ENCODE peak calls at places on chromosomes 5 and 9, in eight cellular contexts. U, M, G, F, J, I, D and E are unnamed samples.

GRCh38 chr5:109325456-109325855 is 84.3 kb downstream of the PJA2 start:
- DNase-seq in U (no peak), D (no peak), M (no peak), J (no peak), F (no peak), G (no peak), I (no peak), E (no peak)

GRCh38 chr5:612498-613424 is 621 bp downstream of the CEP72 start:
- DNase-seq in J (peak; percentile 20), U (peak; percentile 79), G (peak; percentile 36), I (peak; percentile 5), M (peak; percentile 40), D (no peak), F (no peak), E (no peak)

GRCh38 chr5:148939676-148940075 is 113.3 kb downstream of the ADRB2 start:
- DNase-seq in D (no peak), J (no peak), F (no peak), G (no peak), I (no peak), U (no peak), M (peak; percentile 19), E (no peak)

GRCh38 chr9:19999491-20000057 is 210.7 kb upstream of the SLC24A2 start:
- DNase-seq in D (peak; percentile 17), J (no peak), U (no peak), I (no peak), M (no peak), G (no peak), F (no peak), E (peak; percentile 80)

GRCh38 chr5:127940854-127941253 is 142.7 kb upstream of the SLC12A2 start:
- DNase-seq in J (no peak), M (no peak), G (no peak), U (no peak), I (no peak), D (no peak), F (no peak), E (no peak)

GRCh38 chr5:177504086-177505056 is 5.3 kb downstream of the DOK3 start:
- DNase-seq in D (no peak), J (no peak), G (no peak), M (no peak), U (no peak), F (no peak), I (no peak), E (no peak)

GRCh38 chr5:55441107-55441771 is 93.5 kb downstream of the PLPP1 start:
- DNase-seq in D (no peak), F (no peak), M (no peak), J (peak; percentile 15), U (no peak), G (no peak), I (no peak), E (no peak)

GRCh38 chr9:133711428-133712220 is 26.5 kb downstream of the SARDH start:
- DNase-seq in D (no peak), M (no peak), F (no peak), U (no peak), I (no peak), G (peak; percentile 24), J (no peak), E (no peak)

GRCh38 chr9:35481347-35481975 is 8.4 kb upstream of the RUSC2 start:
- DNase-seq in J (peak; percentile 52), U (no peak), M (peak; percentile 74), D (peak; percentile 43), G (peak; percentile 71), I (peak; percentile 54), F (no peak), E (no peak)

GRCh38 chr9:129225815-129226214 is 47.8 kb upstream of the IER5L start:
- DNase-seq in U (no peak), F (peak; percentile 83), M (peak; percentile 77), D (no peak), J (peak; percentile 87), I (peak; percentile 47), G (peak; percentile 50), E (no peak)

GRCh38 chr9:32703635-32704034 is 68.2 kb upstream of the TAF1L start:
- DNase-seq in G (no peak), U (no peak), F (no peak), I (no peak), J (peak; percentile 8), M (peak; percentile 12), D (peak; percentile 4), E (no peak)

GRCh38 chr5:100517301-100517974 is 17.7 kb upstream of the FAM174A start:
- DNase-seq in F (no peak), D (no peak), M (no peak), G (no peak), J (no peak), I (no peak), U (no peak), E (no peak)

GRCh38 chr5:136808756-136809155 is 443.4 kb upstream of the TRPC7 start:
- DNase-seq in M (no peak), U (no peak), I (no peak), F (no peak), G (no peak), D (no peak), J (no peak), E (no peak)

GRCh38 chr5:21142791-21143190 is 1154.8 kb upstream of the CDH18 start:
- DNase-seq in I (no peak), J (no peak), U (no peak), F (no peak), M (no peak), D (no peak), G (no peak), E (no peak)

GRCh38 chr9:115694991-115695390 is 458.6 kb upstream of the PAPPA start:
- DNase-seq in F (no peak), J (no peak), M (no peak), D (no peak), I (no peak), G (no peak), U (no peak), E (no peak)

GRCh38 chr9:115689331-115689730 is 464.3 kb upstream of the PAPPA start:
- DNase-seq in D (no peak), M (no peak), G (no peak), I (no peak), F (no peak), U (no peak), J (no peak), E (no peak)

GRCh38 chr9:115691097-115691496 is 462.5 kb upstream of the PAPPA start:
- DNase-seq in U (no peak), D (no peak), F (no peak), M (peak; percentile 83), G (no peak), J (no peak), I (no peak), E (no peak)

GRCh38 chr9:115694014-115694413 is 459.6 kb upstream of the PAPPA start:
- DNase-seq in G (peak; percentile 22), U (no peak), M (peak; percentile 93), F (no peak), J (peak; percentile 22), D (no peak), I (no peak), E (no peak)

DNA sequence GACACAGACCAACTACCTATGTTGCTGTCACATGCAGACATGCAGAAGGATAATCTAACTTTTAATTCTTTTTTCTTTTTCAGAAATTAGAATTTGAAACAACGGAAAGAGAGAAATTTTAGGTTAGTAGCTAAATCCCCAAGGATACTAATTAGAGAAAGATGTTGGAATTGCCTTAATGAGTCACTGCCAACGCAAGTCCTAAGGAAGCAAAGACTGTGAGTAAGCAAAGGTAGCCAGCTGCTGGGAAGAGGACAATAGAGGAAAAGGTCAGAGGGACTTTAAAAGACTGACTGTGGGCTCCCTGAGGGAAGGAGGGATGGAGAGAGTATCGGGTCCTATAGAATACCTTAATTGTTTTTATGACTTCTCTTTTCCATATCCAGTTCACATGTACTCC is 461.9 kb upstream of the PAPPA start:
- DNase-seq in U (no peak), G (no peak), F (no peak), J (no peak), D (no peak), I (no peak), M (no peak), E (no peak)
- TF ChIP-seq CTCF in U (no peak), G (no peak), F (no peak), J (no peak), D (no peak), I (no peak), M (no peak), E (no peak)

DNA sequence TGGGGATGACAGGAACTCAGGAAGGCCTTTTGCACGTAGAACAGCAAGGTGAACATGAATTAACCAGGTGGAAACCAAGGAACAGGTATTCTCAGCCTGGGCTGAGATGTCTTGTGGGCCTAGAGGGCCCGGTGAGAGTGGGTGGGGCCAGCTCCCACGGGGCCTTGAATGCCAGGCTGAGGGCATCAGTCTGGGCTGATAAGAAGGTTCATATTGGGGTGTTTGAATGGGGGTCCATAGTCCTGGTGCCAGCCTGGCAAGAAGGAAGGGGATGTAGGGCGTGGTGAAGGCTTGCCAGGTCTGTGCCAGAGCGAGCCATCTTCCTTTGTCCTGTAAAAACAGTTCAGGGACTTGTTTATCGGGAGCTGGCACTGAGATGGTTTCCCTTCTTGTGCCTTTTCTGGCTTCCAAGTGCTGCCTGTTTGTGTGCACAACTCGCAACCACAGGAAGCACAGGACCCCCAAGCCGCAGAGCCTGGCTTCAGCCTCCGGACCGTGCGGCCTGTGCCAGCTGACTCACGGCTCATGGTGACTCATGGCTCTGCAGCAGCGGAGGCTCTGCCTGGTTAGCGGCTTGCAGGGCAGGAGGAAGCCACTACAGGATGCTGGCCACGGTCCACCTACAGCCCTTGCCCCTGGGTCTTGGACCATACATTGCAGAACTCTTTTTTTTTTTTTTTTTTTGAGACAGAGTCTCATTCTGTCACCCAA is 2.4 kb downstream of the CARD19 start:
- DNase-seq in J (no peak), D (no peak), F (peak; percentile 86), G (peak; percentile 95), M (peak; percentile 85), I (peak; percentile 74), U (peak; percentile 95), E (no peak)
- H3K4me3 ChIP-seq in J (no peak overlapping the region), D (peak overlapping the region; percentile 67), F (peak overlapping the region; percentile 37), G (no peak overlapping the region), M (peak overlapping the region; percentile 88), I (no peak overlapping the region), U (peak overlapping the region; percentile 100), E (no peak overlapping the region)

GRCh38 chr9:111284703-111285102 is 45.3 kb downstream of the OR2K2 start:
- DNase-seq in D (no peak), U (no peak), F (no peak), G (no peak), M (no peak), I (no peak), J (no peak), E (no peak)

GRCh38 chr9:111282940-111283339 is 47.1 kb downstream of the OR2K2 start:
- DNase-seq in G (no peak), J (no peak), I (no peak), M (no peak), F (no peak), D (no peak), U (no peak), E (no peak)

GRCh38 chr9:111287127-111287526 is 42.9 kb downstream of the OR2K2 start:
- DNase-seq in D (no peak), I (no peak), F (no peak), J (peak; percentile 47), M (peak; percentile 6), G (no peak), U (no peak), E (no peak)
- TF ChIP-seq CTCF in D (no peak), I (no peak), F (no peak), J (no peak), M (no peak), G (no peak), U (no peak), E (no peak)

DNA sequence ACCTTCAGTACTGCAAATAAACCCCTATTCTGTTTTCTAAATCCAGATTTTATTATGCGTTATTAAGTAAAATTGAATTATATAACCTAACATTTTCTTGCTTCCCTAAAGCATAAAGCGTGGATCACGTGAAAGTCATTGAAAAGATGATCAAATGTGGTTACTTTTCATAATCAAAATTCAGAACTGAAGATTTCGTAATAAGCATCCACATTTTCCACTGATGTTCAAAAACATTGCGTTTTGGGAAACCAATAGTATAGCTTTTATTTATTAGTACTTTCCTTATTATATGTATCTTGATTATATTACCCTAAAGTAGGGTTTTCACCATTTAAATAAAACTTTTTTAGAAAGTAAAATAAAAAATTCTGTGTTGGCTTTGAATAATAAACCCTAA is 1.8 kb downstream of the SLF1 start:
- DNase-seq in G (no peak), F (no peak), I (no peak), M (no peak), U (no peak), J (no peak), D (no peak), E (no peak)
- H3K4me3 ChIP-seq in G (no peak overlapping the region), F (no peak overlapping the region), I (no peak overlapping the region), M (no peak overlapping the region), U (no peak overlapping the region), J (no peak overlapping the region), D (no peak overlapping the region), E (no peak overlapping the region)